ENCODE peak calls at places on chromosomes 7 and 10, in four cellular contexts. N, B, V and I are unnamed samples.
A peak's percentile ranks its signal among the peaks of the same experiment; 100 is the strongest.

GRCh38 chr7:18489624-18490023 is 5.9 kb upstream of the HDAC9 start:
- DNase-seq in N (no peak), B (no peak), V (no peak), I (no peak)

GRCh38 chr7:520503-521161 is 986 bp upstream of the PDGFA start:
- DNase-seq in N (no peak), B (peak; percentile 53), V (no peak), I (no peak)

GRCh38 chr10:88318803-88319202 is 264.3 kb downstream of the RNLS start:
- DNase-seq in N (no peak), B (no peak), V (no peak), I (no peak)

GRCh38 chr10:102302611-102303010 is 57.3 kb downstream of the GBF1 start:
- DNase-seq in N (no peak), B (peak; percentile 59), V (no peak), I (no peak)

GRCh38 chr10:42680267-42680666 is 41.9 kb upstream of the ZNF33B start:
- DNase-seq in N (no peak), B (no peak), V (no peak), I (no peak)

GRCh38 chr10:88877298-88877697 is 2.7 kb upstream of the STAMBPL1 start:
- DNase-seq in N (no peak), B (no peak), V (no peak), I (no peak)

GRCh38 chr10:21764790-21765189 is 230.8 kb downstream of the MLLT10 start:
- DNase-seq in N (no peak), B (no peak), V (no peak), I (peak; percentile 19)

GRCh38 chr7:70797109-70797514 is 334.8 kb upstream of the GALNT17 start:
- DNase-seq in N (no peak), B (no peak), V (no peak), I (no peak)

GRCh38 chr7:19648791-19649190 is 60.0 kb downstream of the POLR1F start:
- DNase-seq in N (no peak), B (no peak), V (no peak), I (no peak)

GRCh38 chr7:114085592-114086490 is 167.0 kb upstream of the PPP1R3A start:
- DNase-seq in N (peak; percentile 93), B (peak; percentile 82), V (no peak), I (peak; percentile 36)

GRCh38 chr10:75857269-75857846 is 425.9 kb downstream of the LRMDA start:
- DNase-seq in N (no peak), B (no peak), V (no peak), I (no peak)

GRCh38 chr10:92241158-92241500 is 49.7 kb downstream of the CPEB3 start:
- DNase-seq in N (no peak), B (peak; percentile 35), V (no peak), I (no peak)

GRCh38 chr10:5079836-5080235 is 14.4 kb upstream of the AKR1C3 start:
- DNase-seq in N (no peak), B (no peak), V (no peak), I (no peak)

GRCh38 chr7:78398081-78398480 is 599.5 kb downstream of the PHTF2 start:
- DNase-seq in N (no peak), B (no peak), V (no peak), I (no peak)

GRCh38 chr7:102463841-102464576 is 654 bp downstream of the ALKBH4 start:
- DNase-seq in N (no peak), B (peak; percentile 25), V (no peak), I (no peak)

GRCh38 chr10:17814981-17815380 is 5.8 kb downstream of the MRC1 start:
- DNase-seq in N (no peak), B (no peak), V (no peak), I (no peak)

GRCh38 chr7:8638076-8638475 is 204.7 kb downstream of the NXPH1 start:
- DNase-seq in N (no peak), B (no peak), V (no peak), I (no peak)

GRCh38 chr7:2197436-2198155 is 35.1 kb downstream of the MAD1L1 start:
- DNase-seq in N (no peak), B (no peak), V (no peak), I (no peak)

GRCh38 chr7:24980695-24981543 is 941 bp upstream of the OSBPL3 start:
- DNase-seq in N (no peak), B (peak; percentile 43), V (no peak), I (no peak)

GRCh38 chr10:11180228-11180627 is 162.6 kb downstream of the CELF2 start:
- DNase-seq in N (no peak), B (no peak), V (no peak), I (peak; percentile 52)

GRCh38 chr10:58436071-58436470 is 50.9 kb downstream of the TFAM start:
- DNase-seq in N (no peak), B (peak; percentile 50), V (no peak), I (peak; percentile 17)
- H3K27ac ChIP-seq in N (no peak overlapping the region), B (no peak overlapping the region), V (no peak overlapping the region), I (no peak overlapping the region)

DNA sequence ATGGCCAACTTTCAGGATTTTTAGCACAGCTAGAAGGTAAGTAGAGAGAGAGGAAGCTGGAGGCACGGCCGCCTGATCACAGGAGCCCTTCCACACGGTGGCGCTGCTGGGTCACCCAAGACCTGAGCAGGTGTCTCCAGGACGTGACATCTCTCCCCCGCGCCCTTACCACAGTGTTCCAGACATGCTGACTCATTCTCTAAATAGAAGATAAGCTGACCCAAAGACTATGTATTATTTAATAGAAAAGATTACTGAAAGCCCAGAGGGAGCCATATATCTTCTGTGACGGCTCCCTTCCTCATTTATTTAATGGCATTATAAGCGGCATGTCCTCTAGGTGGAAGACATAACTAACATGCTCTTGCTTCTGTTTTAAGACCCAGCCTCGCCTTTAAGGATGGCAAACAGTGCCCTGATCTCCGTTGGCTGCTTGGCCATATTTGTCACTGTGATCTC is 26.0 kb upstream of the MALSU1 start:
- DNase-seq in N (peak; percentile 86), B (peak; percentile 94), V (peak; percentile 87), I (peak; percentile 70)
- H3K4me3 ChIP-seq in N (no peak overlapping the region), B (no peak overlapping the region), V (peak overlapping the region; percentile 28), I (peak overlapping the region; percentile 50)

GRCh38 chr7:28955723-28956607 is 2.2 kb downstream of the TRIL start:
- DNase-seq in N (peak; percentile 76), B (peak; percentile 73), V (no peak), I (no peak)

GRCh38 chr7:28956608-28957063 is 1.5 kb downstream of the TRIL start:
- DNase-seq in N (peak; percentile 66), B (peak; percentile 72), V (no peak), I (no peak)

GRCh38 chr7:28957822-28958234 is 302 bp downstream of the TRIL start:
- DNase-seq in N (no peak), B (no peak), V (no peak), I (no peak)

GRCh38 chr7:28958235-28958945 is at the start of gene TRIL:
- DNase-seq in N (peak; percentile 67), B (peak; percentile 93), V (no peak), I (no peak)

DNA sequence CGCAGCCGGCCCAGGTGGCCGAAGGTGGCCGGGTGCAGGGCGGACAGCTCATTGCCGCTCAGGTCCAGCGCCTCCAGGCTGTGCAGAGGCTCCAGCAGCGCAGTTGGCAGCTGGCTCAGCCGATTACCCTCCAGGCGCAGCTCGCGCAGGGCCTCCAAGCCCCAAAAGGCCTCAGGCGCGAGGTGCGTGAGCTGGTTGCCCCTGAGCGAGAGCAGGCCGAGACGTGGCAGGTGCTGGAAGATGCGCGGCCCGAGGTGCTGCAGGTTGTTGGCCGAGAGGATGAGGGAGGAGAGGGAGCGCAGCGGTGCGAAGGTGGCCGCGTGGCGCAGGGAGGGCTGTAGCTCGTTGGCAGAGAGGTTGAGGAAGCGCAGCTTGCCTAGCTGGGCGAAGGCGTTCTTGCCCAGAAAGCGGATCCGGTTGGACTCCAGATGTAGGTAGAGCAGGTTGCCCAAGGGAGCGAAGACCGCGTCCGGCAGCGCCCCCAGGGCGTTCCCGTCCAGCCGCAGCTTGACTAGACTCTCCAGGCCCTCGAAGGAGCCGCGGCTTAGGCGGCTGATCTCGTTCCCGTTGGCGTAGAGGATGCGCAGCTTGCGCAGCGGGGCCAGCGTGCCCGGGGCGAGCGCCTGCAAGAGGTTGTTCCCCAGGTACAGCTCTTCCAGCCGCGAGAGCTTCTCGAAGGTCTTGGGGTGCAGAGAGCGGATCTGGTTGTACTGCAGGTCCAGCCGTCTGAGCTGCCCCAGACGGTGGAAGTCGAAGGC is 887 bp downstream of the TRIL start:
- DNase-seq in N (peak; percentile 65), B (peak; percentile 50), V (no peak), I (peak; percentile 13)
- H3K4me1 ChIP-seq in N (peaks cover 6% of the 10 kb centered on the region), B (no peaks in the 10 kb centered on the region), V (no peaks in the 10 kb centered on the region), I (peaks cover 9% of the 10 kb centered on the region)

GRCh38 chr10:123204127-123204461 is 49.9 kb downstream of the BUB3 start:
- DNase-seq in N (no peak), B (no peak), V (no peak), I (no peak)
- H3K27ac ChIP-seq in N (no peak overlapping the region), B (no peak overlapping the region), V (no peak overlapping the region), I (no peak overlapping the region)

GRCh38 chr7:56537477-56537876 is 421.3 kb upstream of the NUPR2 start:
- DNase-seq in N (no peak), B (no peak), V (no peak), I (no peak)
- H3K4me3 ChIP-seq in N (no peak overlapping the region), B (no peak overlapping the region), V (no peak overlapping the region), I (no peak overlapping the region)

GRCh38 chr7:143000648-143001047 is 26.3 kb downstream of the OR9A2 start:
- DNase-seq in N (no peak), B (no peak), V (no peak), I (no peak)

GRCh38 chr7:143002106-143002505 is 24.8 kb downstream of the OR9A2 start:
- DNase-seq in N (no peak), B (peak; percentile 55), V (no peak), I (peak; percentile 30)

GRCh38 chr7:143002856-143003255 is 24.1 kb downstream of the OR9A2 start:
- DNase-seq in N (no peak), B (no peak), V (no peak), I (no peak)

GRCh38 chr7:143005632-143006260 is 21.2 kb downstream of the OR9A2 start:
- DNase-seq in N (no peak), B (no peak), V (no peak), I (no peak)

GRCh38 chr7:143003393-143004051 is 23.4 kb downstream of the OR9A2 start:
- DNase-seq in N (no peak), B (peak; percentile 68), V (peak; percentile 24), I (peak; percentile 26)
- H3K4me1 ChIP-seq in N (no peaks in the 10 kb centered on the region), B (no peaks in the 10 kb centered on the region), V (no peaks in the 10 kb centered on the region), I (peaks cover 5% of the 10 kb centered on the region)

GRCh38 chr10:127908958-127909267 is 2.0 kb downstream of the PTPRE start:
- DNase-seq in N (no peak), B (no peak), V (no peak), I (no peak)
- H3K27ac ChIP-seq in N (no peak overlapping the region), B (no peak overlapping the region), V (no peak overlapping the region), I (no peak overlapping the region)

GRCh38 chr10:79137826-79138225 is 69.1 kb downstream of the ZMIZ1 start:
- DNase-seq in N (no peak), B (peak; percentile 52), V (no peak), I (no peak)

GRCh38 chr10:79138449-79139123 is 69.8 kb downstream of the ZMIZ1 start:
- DNase-seq in N (no peak), B (no peak), V (no peak), I (no peak)

GRCh38 chr10:79135790-79136189 is 67.0 kb downstream of the ZMIZ1 start:
- DNase-seq in N (no peak), B (no peak), V (no peak), I (no peak)

GRCh38 chr10:79136227-79137005 is 67.7 kb downstream of the ZMIZ1 start:
- DNase-seq in N (no peak), B (no peak), V (no peak), I (peak; percentile 64)

GRCh38 chr10:79137404-79137803 is 68.6 kb downstream of the ZMIZ1 start:
- DNase-seq in N (no peak), B (no peak), V (no peak), I (no peak)
- H3K4me3 ChIP-seq in N (no peak overlapping the region), B (no peak overlapping the region), V (no peak overlapping the region), I (peak overlapping the region; percentile 37)